ENCODE peak calls at places on chromosome 10, in six cellular contexts. C is cardiac fibroblast, E is DND-41, P is bronchial epithelial cell, B is ovary, F is astrocyte. Y is an unnamed sample.

GRCh38 chr10:33557313-33557712 is 222.8 kb upstream of the NRP1 start:
- DNase-seq in C (no peak), E (no peak), P (no peak), B (no peak), F (no peak), Y (no peak)

GRCh38 chr10:102681696-102682095 is 32.5 kb downstream of the ARL3 start:
- DNase-seq in C (no peak), E (no peak), P (no peak), B (no peak), F (no peak), Y (no peak)

GRCh38 chr10:24118246-24118645 is 90.7 kb upstream of the KIAA1217 start:
- DNase-seq in C (no peak), E (no peak), P (no peak), B (no peak), F (no peak), Y (no peak)

GRCh38 chr10:47311900-47312662 is 10.2 kb upstream of the GDF2 start:
- DNase-seq in C (peak; percentile 78), E (peak; percentile 84), P (peak; percentile 52), B (peak; percentile 60), F (peak; percentile 18), Y (peak; percentile 29)

GRCh38 chr10:124739996-124740373 is 4.2 kb downstream of the FAM53B start:
- DNase-seq in C (peak; percentile 32), E (peak; percentile 71), P (no peak), B (peak; percentile 27), F (no peak), Y (no peak)

GRCh38 chr10:76643465-76643864 is 994.1 kb downstream of the KCNMA1 start:
- DNase-seq in C (no peak), E (no peak), P (no peak), B (no peak), F (no peak), Y (no peak)

GRCh38 chr10:72088879-72089585 is 681 bp upstream of the SPOCK2 start:
- DNase-seq in C (peak; percentile 27), E (peak; percentile 47), P (no peak), B (no peak), F (no peak), Y (no peak)

GRCh38 chr10:9301148-9301547 is 1246.7 kb downstream of the GATA3 start:
- DNase-seq in C (no peak), E (no peak), P (peak; percentile 5), B (no peak), F (no peak), Y (no peak)

GRCh38 chr10:78520737-78521430 is 487.2 kb downstream of the RPS24 start:
- DNase-seq in C (peak; percentile 49), E (no peak), P (peak; percentile 91), B (no peak), F (peak; percentile 54), Y (no peak)

GRCh38 chr10:75410135-75410787 is 8.7 kb upstream of the ZNF503 start:
- DNase-seq in C (no peak), E (no peak), P (peak; percentile 84), B (peak; percentile 43), F (no peak), Y (no peak)

GRCh38 chr10:131177431-131178327 is 133.8 kb downstream of the TCERG1L start:
- DNase-seq in C (no peak), E (no peak), P (no peak), B (peak; percentile 30), F (no peak), Y (no peak)

GRCh38 chr10:67884842-67885680 is 605 bp downstream of the SIRT1 start:
- DNase-seq in C (peak; percentile 84), E (peak; percentile 83), P (peak; percentile 50), B (peak; percentile 78), F (peak; percentile 67), Y (peak; percentile 23)

GRCh38 chr10:59047180-59047579 is 129.3 kb upstream of the PHYHIPL start:
- DNase-seq in C (no peak), E (no peak), P (peak; percentile 7), B (no peak), F (no peak), Y (no peak)

GRCh38 chr10:124896751-124897150 is 45.2 kb upstream of the ZRANB1 start:
- DNase-seq in C (no peak), E (no peak), P (no peak), B (no peak), F (no peak), Y (no peak)

GRCh38 chr10:131845505-131846223 is 55.1 kb upstream of the PPP2R2D start:
- DNase-seq in C (no peak), E (no peak), P (no peak), B (no peak), F (no peak), Y (no peak)

GRCh38 chr10:75456122-75456521 is 24.7 kb downstream of the LRMDA start:
- DNase-seq in C (no peak), E (no peak), P (no peak), B (no peak), F (no peak), Y (no peak)

GRCh38 chr10:128704716-128705115 is 578.5 kb upstream of the MKI67 start:
- DNase-seq in C (no peak), E (no peak), P (peak; percentile 59), B (no peak), F (no peak), Y (no peak)

GRCh38 chr10:114025610-114026130 is 18.0 kb upstream of the ADRB1 start:
- DNase-seq in C (no peak), E (no peak), P (no peak), B (no peak), F (no peak), Y (no peak)

GRCh38 chr10:101143354-101143648 is 12.2 kb downstream of the TLX1 start:
- DNase-seq in C (no peak), E (no peak), P (no peak), B (no peak), F (no peak), Y (no peak)

GRCh38 chr10:5449823-5450222 is 37.5 kb downstream of the NET1 start:
- DNase-seq in C (peak; percentile 80), E (no peak), P (peak; percentile 68), B (no peak), F (peak; percentile 83), Y (no peak)

GRCh38 chr10:74177140-74177677 is 26.2 kb downstream of the ADK start:
- DNase-seq in C (peak; percentile 23), E (peak; percentile 29), P (peak; percentile 55), B (no peak), F (no peak), Y (no peak)

GRCh38 chr10:43689618-43689954 is 40.9 kb upstream of the ZNF32 start:
- DNase-seq in C (peak; percentile 52), E (no peak), P (no peak), B (peak; percentile 73), F (peak; percentile 51), Y (no peak)

GRCh38 chr10:89810908-89811515 is 109.6 kb downstream of the KIF20B start:
- DNase-seq in C (no peak), E (no peak), P (no peak), B (no peak), F (no peak), Y (no peak)

GRCh38 chr10:102227050-102227449 is 951 bp downstream of the ELOVL3 start:
- DNase-seq in C (peak; percentile 86), E (no peak), P (peak; percentile 43), B (no peak), F (no peak), Y (peak; percentile 87)

GRCh38 chr10:70135684-70136083 is 3.1 kb upstream of the AIFM2 start:
- DNase-seq in C (no peak), E (no peak), P (no peak), B (no peak), F (no peak), Y (no peak)

DNA sequence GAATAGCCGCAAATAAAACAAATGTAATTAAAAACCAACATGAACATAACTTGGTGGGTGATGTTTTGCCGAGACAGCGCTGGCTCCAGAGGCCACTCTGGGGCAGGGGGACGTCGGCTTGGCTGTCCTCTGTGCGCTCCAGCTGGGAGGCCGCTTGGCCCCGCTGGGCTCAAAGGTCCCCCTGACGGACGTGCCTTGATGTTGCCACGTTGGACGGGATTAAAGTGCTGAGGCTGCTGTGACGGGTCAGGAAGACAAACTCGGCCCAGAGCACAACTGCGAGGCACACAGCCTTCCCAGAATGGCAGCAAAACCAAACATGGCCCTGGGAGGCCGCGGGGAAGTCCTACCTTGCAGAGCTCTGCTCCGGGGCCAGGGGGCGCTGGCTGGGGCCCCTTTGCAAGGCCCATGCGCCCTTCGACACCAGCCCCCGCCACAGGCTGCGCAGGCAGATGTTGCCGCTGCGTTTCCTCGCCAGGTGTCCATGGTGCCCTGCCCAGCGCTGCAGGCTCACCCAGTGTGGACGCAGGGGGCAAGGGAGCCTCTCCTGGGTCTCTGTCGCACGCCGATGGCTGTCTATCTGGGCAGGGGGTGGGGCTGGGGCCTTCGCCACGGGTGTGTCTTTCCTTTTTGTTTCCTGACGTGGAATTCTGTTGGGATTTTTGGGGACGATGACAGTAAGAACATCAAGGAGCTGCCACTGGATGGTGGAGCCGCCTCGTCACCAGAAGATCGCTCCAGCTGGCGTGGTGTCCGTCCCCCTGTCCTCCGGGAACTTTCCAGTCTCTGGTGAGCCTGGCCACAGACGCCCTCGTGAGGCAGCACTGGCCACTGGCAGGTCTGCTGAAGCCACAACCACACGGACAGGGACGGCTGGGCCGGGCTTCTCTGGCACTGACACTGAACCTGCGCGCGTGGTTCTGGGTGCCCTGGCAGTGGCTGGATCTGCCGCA is 99.6 kb upstream of the DIP2C start:
- DNase-seq in C (peak; percentile 56), E (peak; percentile 3), P (peak; percentile 36), B (peak; percentile 73), F (peak; percentile 63), Y (no peak)
- H3K4me3 ChIP-seq in C (peak overlapping the region; percentile 17), E (no peak overlapping the region), P (peak overlapping the region; percentile 34), B (peak overlapping the region; percentile 40), F (peak overlapping the region; percentile 18), Y (peak overlapping the region; percentile 31)

GRCh38 chr10:93815304-93816091 is 57.8 kb downstream of the LGI1 start:
- DNase-seq in C (no peak), E (no peak), P (no peak), B (no peak), F (no peak), Y (no peak)
- TF ChIP-seq CTCF in C (no peak), E (no peak), P (no peak), B (no peak), F (no peak), Y (no peak)

GRCh38 chr10:28681345-28681763 is 4.0 kb downstream of the BAMBI start:
- DNase-seq in C (no peak), E (no peak), P (no peak), B (no peak), F (peak; percentile 43), Y (no peak)
- H3K4me3 ChIP-seq in C (peak overlapping the region; percentile 11), E (no peak overlapping the region), P (no peak overlapping the region), B (peak overlapping the region; percentile 88), F (no peak overlapping the region), Y (no peak overlapping the region)

DNA sequence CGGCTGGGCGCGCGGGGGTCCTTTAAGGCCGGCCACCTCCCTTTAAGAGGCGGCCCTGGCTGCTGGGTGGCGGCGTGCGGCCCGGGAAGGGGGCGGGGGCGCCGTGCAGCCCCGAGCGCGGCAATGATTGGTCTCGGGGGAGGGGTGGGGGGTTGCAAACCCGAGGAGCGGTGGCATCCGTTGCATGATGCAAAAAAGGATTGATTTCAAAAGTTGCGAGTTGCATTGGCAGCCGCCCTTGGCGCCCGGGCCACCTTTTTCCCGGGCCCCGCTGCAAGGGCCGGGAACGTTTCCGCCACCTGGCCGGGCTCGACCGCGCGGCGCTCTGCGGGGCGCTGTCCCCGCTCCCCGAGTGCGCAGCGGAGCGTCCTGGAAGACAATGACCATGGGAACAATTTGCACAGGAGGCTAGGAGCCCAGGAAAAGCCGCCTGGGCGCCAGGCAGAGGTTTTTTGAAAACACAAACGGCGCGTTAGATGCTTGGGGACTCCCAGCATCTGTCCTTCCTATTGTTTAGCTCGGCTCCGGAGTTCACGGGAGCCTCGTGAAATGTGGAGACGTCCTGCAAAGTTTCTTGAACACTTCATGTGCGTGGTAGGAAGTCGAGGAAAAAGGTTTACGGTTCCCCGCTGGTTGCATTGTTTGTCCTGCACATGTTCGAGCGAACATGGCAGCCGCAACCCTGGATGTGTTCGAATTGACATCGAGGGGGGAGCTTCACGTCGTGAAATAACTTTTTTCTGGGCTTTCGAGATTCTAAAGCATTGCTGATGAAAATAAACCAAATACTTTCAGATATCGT is at the start of gene SEPHS1:
- DNase-seq in C (peak; percentile 82), E (peak; percentile 93), P (peak; percentile 29), B (peak; percentile 77), F (peak; percentile 52), Y (no peak)
- TF ChIP-seq CTCF in C (no peak), E (peak; percentile 16), P (peak; percentile 12), B (no peak), F (no peak), Y (no peak)

Y was measured in AG09309.